ENCODE peak calls at places on chromosomes 3 and 15, in ten cellular contexts. K, Y, O, P, M, A, I, B, Z and R are unnamed samples.
A peak's percentile ranks its signal among the peaks of the same experiment; 100 is the strongest.

GRCh38 chr15:66224946-66225345 is 28.6 kb downstream of the MEGF11 start:
- DNase-seq in K (no peak), Y (no peak), O (no peak), P (no peak), M (no peak), A (no peak), I (no peak), B (no peak), Z (no peak), R (no peak)

GRCh38 chr15:81029416-81030367 is 29.0 kb downstream of the TLNRD1 start:
- DNase-seq in K (peak; percentile 17), Y (peak; percentile 44), O (no peak), P (no peak), M (no peak), A (no peak), I (no peak), B (peak; percentile 39), Z (no peak), R (no peak)

GRCh38 chr3:32459474-32459873 is 43.2 kb downstream of the CMTM6 start:
- DNase-seq in K (no peak), Y (no peak), O (no peak), P (no peak), M (no peak), A (no peak), I (peak; percentile 42), B (no peak), Z (no peak), R (no peak)

GRCh38 chr15:74790080-74790916 is 8.4 kb downstream of the CSK start:
- DNase-seq in K (peak; percentile 95), Y (peak; percentile 69), O (peak; percentile 45), P (no peak), M (peak; percentile 88), A (peak; percentile 75), I (peak; percentile 75), B (peak; percentile 79), Z (no peak), R (no peak)

GRCh38 chr3:197792019-197792647 is 1.1 kb downstream of the LRCH3 start:
- DNase-seq in K (peak; percentile 45), Y (peak; percentile 23), O (no peak), P (no peak), M (no peak), A (no peak), I (no peak), B (peak; percentile 20), Z (no peak), R (no peak)

GRCh38 chr3:42055291-42055690 is 35.9 kb upstream of the TRAK1 start:
- DNase-seq in K (no peak), Y (peak; percentile 82), O (no peak), P (no peak), M (no peak), A (no peak), I (no peak), B (peak; percentile 79), Z (no peak), R (no peak)

GRCh38 chr3:31132132-31132769 is 237.8 kb upstream of the GADL1 start:
- DNase-seq in K (peak; percentile 53), Y (peak; percentile 76), O (peak; percentile 2), P (peak; percentile 5), M (no peak), A (no peak), I (no peak), B (peak; percentile 65), Z (no peak), R (no peak)

GRCh38 chr15:27842526-27842925 is 256.6 kb downstream of the OCA2 start:
- DNase-seq in K (no peak), Y (no peak), O (no peak), P (no peak), M (no peak), A (no peak), I (peak; percentile 28), B (no peak), Z (peak; percentile 28), R (no peak)

GRCh38 chr3:183619624-183620274 is 15.7 kb upstream of the KLHL24 start:
- DNase-seq in K (no peak), Y (no peak), O (no peak), P (no peak), M (no peak), A (no peak), I (no peak), B (no peak), Z (no peak), R (no peak)
- TF ChIP-seq CTCF in K (no peak), Y (no peak), O (no peak), P (no peak), M (no peak), A (no peak), I (no peak), B (no peak), Z (no peak), R (no peak)

GRCh38 chr15:85443593-85444328 is 63.4 kb downstream of the AKAP13 start:
- DNase-seq in K (peak; percentile 50), Y (peak; percentile 65), O (no peak), P (no peak), M (no peak), A (no peak), I (no peak), B (peak; percentile 56), Z (no peak), R (no peak)
- TF ChIP-seq CTCF in K (no peak), Y (no peak), O (no peak), P (no peak), M (no peak), A (no peak), I (no peak), B (no peak), Z (no peak), R (no peak)

GRCh38 chr3:142151828-142152227 is 2.5 kb upstream of the TFDP2 start:
- DNase-seq in K (no peak), Y (no peak), O (no peak), P (no peak), M (no peak), A (no peak), I (no peak), B (no peak), Z (no peak), R (no peak)

GRCh38 chr3:142151240-142151639 is 1.9 kb upstream of the TFDP2 start:
- DNase-seq in K (no peak), Y (no peak), O (no peak), P (no peak), M (no peak), A (no peak), I (no peak), B (no peak), Z (no peak), R (no peak)

GRCh38 chr3:142154186-142154585 is 4.8 kb upstream of the TFDP2 start:
- DNase-seq in K (no peak), Y (no peak), O (no peak), P (no peak), M (no peak), A (no peak), I (no peak), B (no peak), Z (no peak), R (no peak)

GRCh38 chr3:142150271-142150670 is 927 bp upstream of the TFDP2 start:
- DNase-seq in K (no peak), Y (no peak), O (no peak), P (no peak), M (no peak), A (no peak), I (no peak), B (no peak), Z (no peak), R (no peak)

DNA sequence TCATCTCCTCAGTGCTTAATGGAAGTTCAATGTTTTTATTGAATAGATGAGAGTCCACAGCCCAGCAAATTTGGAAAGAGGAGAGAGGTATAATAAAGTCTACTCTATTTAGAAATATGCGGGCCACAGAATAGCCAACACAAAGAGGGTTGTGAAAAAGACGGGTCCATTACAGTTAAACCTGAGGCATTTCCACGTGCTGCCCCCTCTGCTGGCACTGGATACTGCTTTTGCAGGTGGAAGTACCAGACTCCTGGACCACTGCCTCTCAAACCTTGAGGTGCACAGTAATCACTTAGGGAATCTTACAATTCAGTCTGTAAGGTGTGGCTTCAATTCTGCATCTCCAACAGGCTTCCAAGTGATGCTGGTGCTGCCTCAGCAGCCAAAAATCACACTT is 3.0 kb upstream of the TFDP2 start:
- DNase-seq in K (no peak), Y (no peak), O (no peak), P (no peak), M (no peak), A (no peak), I (no peak), B (no peak), Z (no peak), R (no peak)
- TF ChIP-seq CTCF in K (peak; percentile 25), Y (peak; percentile 7), O (no peak), P (peak; percentile 8), M (no peak), A (no peak), I (no peak), B (peak; percentile 9), Z (no peak), R (no peak)

GRCh38 chr15:101727186-101727585 is 2.9 kb upstream of the TARS3 start:
- DNase-seq in K (no peak), Y (no peak), O (no peak), P (no peak), M (no peak), A (no peak), I (no peak), B (no peak), Z (no peak), R (no peak)

GRCh38 chr15:101725073-101725472 is 800 bp upstream of the TARS3 start:
- DNase-seq in K (no peak), Y (no peak), O (no peak), P (no peak), M (no peak), A (no peak), I (no peak), B (no peak), Z (no peak), R (no peak)

GRCh38 chr15:101723161-101723873 is 956 bp downstream of the TARS3 start:
- DNase-seq in K (peak; percentile 62), Y (peak; percentile 12), O (no peak), P (no peak), M (no peak), A (no peak), I (no peak), B (peak; percentile 15), Z (no peak), R (no peak)

GRCh38 chr15:101724675-101725005 is 367 bp upstream of the TARS3 start:
- DNase-seq in K (no peak), Y (no peak), O (no peak), P (no peak), M (no peak), A (no peak), I (no peak), B (no peak), Z (no peak), R (no peak)

DNA sequence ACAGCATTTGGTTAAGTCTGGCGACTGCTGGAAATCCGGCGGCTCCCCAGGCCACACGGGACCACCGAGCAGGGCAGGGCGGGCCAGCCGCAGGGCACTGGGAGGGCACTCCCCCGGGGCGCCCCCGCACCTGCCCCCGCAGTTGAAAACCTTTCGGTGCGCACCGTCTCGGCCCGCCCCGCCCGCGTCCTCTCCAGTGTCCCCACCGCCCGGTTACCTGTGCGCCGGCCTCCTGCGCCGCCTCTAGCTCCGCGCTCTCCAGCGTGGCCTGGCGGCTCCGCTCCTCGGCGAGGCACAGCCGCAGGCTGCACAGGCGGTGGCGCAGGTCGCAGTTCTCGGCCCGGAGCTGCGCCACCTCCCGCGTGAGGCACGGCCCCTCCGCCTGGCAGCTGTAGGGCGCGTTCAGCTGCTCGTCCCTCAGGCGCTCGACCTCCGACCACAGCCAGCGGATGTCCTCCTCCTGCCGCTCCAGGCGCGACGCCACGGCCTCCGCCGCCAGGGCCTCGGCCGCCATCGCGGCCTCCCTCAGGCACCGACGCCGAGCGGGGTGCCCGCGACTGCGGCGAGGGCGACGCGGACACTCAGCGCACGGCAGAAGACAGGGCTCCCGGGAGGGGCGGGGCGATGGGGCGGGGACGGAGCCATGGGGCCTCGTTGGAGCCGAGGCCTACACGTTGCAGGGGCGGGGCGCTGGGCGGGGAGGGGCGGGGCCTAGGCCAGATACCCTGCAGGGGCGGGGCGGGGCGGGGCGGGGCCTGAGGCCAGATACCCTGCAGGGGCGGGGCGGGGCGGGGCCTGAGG is at the start of gene TARS3:
- DNase-seq in K (peak; percentile 93), Y (peak; percentile 85), O (peak; percentile 42), P (peak; percentile 29), M (peak; percentile 94), A (peak; percentile 94), I (peak; percentile 92), B (peak; percentile 90), Z (no peak), R (peak; percentile 78)
- TF ChIP-seq CTCF in K (no peak), Y (no peak), O (no peak), P (no peak), M (peak; percentile 19), A (peak; percentile 25), I (no peak), B (peak; percentile 2), Z (no peak), R (no peak)